ENCODE peak calls at places on chromosomes 4 and X, in eight cellular contexts. M, Z, O, P, A, F, G and N are unnamed samples. For H3K4me1 and H3K9me3, the result is how much of the 10 kb centered on the place peaks cover.

GRCh38 chr4:147768113-147768512 is 36.2 kb downstream of the ARHGAP10 start:
- DNase-seq in M (no peak), Z (peak), O (no peak), P (no peak), A (no peak), F (no peak), G (no peak), N (no peak)

GRCh38 chr4:23674694-23675093 is 215.2 kb downstream of the PPARGC1A start:
- DNase-seq in M (no peak), Z (no peak), O (no peak), P (no peak), A (no peak), F (no peak), G (no peak), N (no peak)

GRCh38 chr4:34723606-34724005 is 1520.7 kb downstream of the ARAP2 start:
- DNase-seq in M (no peak), Z (no peak), O (no peak), P (no peak), A (no peak), F (no peak), G (no peak), N (no peak)

GRCh38 chr4:22515888-22516541 is at the start of gene ADGRA3:
- DNase-seq in M (peak), Z (peak), O (peak), P (peak), A (peak), F (no peak), G (peak), N (peak)

GRCh38 chrX:129522184-129523059 is 868 bp downstream of the SMARCA1 start:
- DNase-seq in M (no peak), Z (peak), O (peak), P (peak), A (peak), F (no peak), G (peak), N (peak)

GRCh38 chr4:178028481-178028880 is 586.2 kb upstream of the AGA start:
- DNase-seq in M (no peak), Z (no peak), O (no peak), P (no peak), A (no peak), F (no peak), G (no peak), N (no peak)

GRCh38 chr4:187493661-187494060 is 501.9 kb upstream of the ZFP42 start:
- DNase-seq in M (no peak), Z (no peak), O (no peak), P (no peak), A (no peak), F (no peak), G (no peak), N (no peak)

GRCh38 chr4:75423029-75423428 is 91.2 kb downstream of the RCHY1 start:
- DNase-seq in M (no peak), Z (no peak), O (no peak), P (no peak), A (no peak), F (no peak), G (no peak), N (no peak)

GRCh38 chr4:72888331-72888730 is 181.2 kb downstream of the COX18 start:
- DNase-seq in M (no peak), Z (no peak), O (no peak), P (no peak), A (no peak), F (no peak), G (no peak), N (no peak)

GRCh38 chrX:71095971-71096701 is 485 bp downstream of the FOXO4 start:
- DNase-seq in M (no peak), Z (peak), O (peak), P (no peak), A (peak), F (no peak), G (no peak), N (no peak)

DNA sequence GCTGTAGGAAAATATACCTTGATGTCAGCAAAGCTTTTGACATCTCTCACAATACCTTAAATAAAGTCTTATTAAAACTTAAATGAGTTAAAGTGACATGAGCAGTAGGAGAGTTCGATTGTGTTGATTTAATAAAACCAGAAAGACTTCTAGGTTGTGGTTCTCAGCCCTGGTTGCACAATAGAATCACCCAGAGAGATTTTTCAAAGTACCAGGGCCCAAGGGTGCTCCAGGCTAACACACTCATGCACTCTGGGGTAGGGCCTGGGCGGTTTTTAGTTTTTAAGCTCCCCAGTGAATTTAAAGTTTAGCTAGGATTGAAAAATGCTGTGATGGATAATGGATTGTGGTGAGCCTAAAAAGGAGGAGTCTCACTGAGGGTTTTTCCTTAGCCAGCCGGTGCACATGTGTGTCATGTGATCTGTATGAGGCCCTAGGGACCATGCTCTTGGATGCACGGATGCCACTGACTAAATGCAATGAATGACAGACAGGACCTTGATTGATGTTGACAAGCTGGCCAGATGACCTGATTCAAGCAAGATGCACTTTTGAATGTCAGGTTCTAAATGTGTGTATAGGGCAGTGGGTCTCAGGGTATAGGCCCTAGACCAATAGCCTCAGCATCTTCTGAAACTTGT is 185.0 kb downstream of the PTTG2 start:
- DNase-seq in M (no peak), Z (no peak), O (no peak), P (no peak), A (no peak), F (no peak), G (no peak), N (no peak)
- H3K4me1 ChIP-seq in M (under half), Z (under half), O (under half), P (under half), A (under half), F (under half), G (under half), N (under half)

GRCh38 chrX:44101300-44101699 is 128.1 kb upstream of the NDP start:
- DNase-seq in M (no peak), Z (no peak), O (no peak), P (no peak), A (no peak), F (no peak), G (no peak), N (no peak)

GRCh38 chrX:44094821-44095530 is 121.8 kb upstream of the NDP start:
- DNase-seq in M (no peak), Z (no peak), O (no peak), P (no peak), A (no peak), F (no peak), G (no peak), N (no peak)

GRCh38 chrX:44092778-44093177 is 119.6 kb upstream of the NDP start:
- DNase-seq in M (no peak), Z (no peak), O (no peak), P (no peak), A (no peak), F (no peak), G (no peak), N (no peak)

GRCh38 chrX:44093431-44093830 is 120.2 kb upstream of the NDP start:
- DNase-seq in M (no peak), Z (no peak), O (no peak), P (no peak), A (no peak), F (no peak), G (no peak), N (no peak)

GRCh38 chrX:44096666-44097065 is 123.5 kb upstream of the NDP start:
- DNase-seq in M (no peak), Z (no peak), O (no peak), P (no peak), A (no peak), F (no peak), G (no peak), N (no peak)
- H3K9me3 ChIP-seq in M (under half), Z (under half), O (under half), P (under half), A (under half), F (under half), G (under half), N (under half)

DNA sequence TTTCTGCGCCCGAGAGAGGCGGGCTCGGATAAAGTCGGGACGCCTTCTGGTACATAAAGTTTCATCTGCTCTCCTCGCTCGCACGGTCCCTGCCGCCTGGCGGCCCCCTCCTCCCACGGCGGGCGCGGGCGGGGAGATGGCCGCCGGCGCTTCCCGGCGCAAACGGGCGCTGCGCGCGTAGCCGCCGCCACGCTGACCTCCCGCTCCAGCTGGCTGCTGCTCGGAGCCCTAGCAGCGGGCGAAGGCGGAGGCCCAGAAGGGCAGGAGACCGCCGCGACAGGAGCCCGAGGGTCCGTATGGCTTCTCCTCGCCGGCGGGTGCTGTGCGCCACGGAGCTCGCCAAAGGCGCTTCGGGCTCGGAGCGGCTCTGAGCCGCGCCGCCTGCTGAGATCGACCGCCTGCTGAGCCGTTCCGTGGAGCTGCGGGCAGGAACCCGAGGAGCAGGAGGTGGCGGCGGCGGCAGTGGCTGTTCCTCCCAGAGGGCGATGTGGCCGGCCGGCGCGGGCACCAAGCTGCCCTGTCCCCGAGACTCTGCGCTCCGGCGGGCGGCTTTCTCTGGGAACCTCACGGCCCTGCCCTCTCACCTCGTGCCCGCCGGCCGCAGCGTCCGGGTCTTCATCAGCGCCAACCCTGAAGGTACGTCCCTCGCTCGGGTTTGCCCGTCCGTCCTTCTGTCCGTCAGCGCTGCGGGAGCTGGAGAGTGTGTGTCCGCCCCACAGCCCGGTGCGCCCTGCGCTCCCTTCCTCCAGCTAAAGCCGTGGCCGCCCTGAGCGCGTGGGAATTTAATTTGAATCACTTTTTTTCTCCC is at the start of gene NWD2:
- DNase-seq in M (peak), Z (no peak), O (no peak), P (peak), A (peak), F (no peak), G (no peak), N (no peak)
- H3K27ac ChIP-seq in M (no peak), Z (no peak), O (no peak), P (no peak), A (no peak), F (no peak), G (no peak), N (no peak)

GRCh38 chrX:20435913-20436312 is 169.2 kb upstream of the RPS6KA3 start:
- DNase-seq in M (no peak), Z (no peak), O (no peak), P (no peak), A (no peak), F (no peak), G (no peak), N (no peak)
- H3K4me1 ChIP-seq in M (under half), Z (under half), O (under half), P (under half), A (under half), F (under half), G (under half), N (under half)

GRCh38 chr4:149322203-149322602 is 493.4 kb downstream of the IQCM start:
- DNase-seq in M (no peak), Z (no peak), O (no peak), P (no peak), A (no peak), F (no peak), G (no peak), N (no peak)
- H3K9me3 ChIP-seq in M (under half), Z (under half), O (under half), P (under half), A (under half), F (under half), G (under half), N (under half)

DNA sequence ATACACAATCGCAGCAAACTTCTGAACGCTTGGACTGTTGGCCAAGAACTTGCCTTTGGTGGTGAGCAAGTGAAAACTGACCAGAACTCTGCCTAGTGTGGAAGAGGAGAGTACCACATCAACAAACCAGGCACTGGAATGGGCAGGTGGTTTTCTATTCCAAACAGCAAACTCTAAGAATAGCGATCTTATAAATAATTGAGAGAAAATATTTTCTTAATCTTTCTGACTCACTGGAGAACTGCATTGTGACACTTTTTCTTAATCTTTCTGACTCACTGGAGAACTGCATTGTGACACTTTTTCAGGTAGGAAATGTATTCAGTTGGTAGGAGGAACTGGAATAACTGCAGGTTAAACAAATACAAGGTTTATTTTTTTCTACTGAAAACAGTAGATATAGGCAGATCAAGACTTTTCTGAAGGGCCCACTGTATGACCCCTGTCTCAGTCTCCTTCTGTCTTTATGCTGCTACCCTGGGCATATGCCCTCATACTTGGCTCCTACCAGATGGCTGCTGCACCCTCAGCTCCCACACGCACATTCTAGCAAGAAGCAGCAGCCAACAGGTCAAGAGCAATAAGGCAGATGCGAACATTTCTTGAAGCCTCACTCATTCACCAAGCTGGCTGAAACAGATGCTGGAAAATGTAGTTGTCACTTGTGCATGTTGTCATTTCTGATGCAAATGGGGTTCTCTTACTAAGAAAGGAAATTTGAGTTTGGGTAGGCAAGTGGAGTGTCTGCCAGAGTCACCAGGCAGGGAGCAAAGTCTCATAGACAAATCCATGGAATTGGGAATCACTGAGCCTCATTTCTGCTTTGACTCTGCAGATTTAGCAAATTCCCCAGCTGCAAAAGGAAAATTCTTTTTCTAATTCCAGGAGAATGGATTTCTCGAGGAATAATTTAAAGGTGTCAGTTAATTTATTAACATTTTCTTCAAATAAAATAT is 57.3 kb upstream of the SORBS2 start:
- DNase-seq in M (no peak), Z (no peak), O (no peak), P (no peak), A (no peak), F (peak), G (no peak), N (no peak)
- H3K27ac ChIP-seq in M (no peak), Z (no peak), O (no peak), P (no peak), A (peak), F (no peak), G (no peak), N (no peak)

GRCh38 chr4:128855656-128856055 is 46.2 kb downstream of the JADE1 start:
- DNase-seq in M (no peak), Z (no peak), O (no peak), P (no peak), A (no peak), F (no peak), G (no peak), N (no peak)

GRCh38 chr4:128859887-128860774 is 50.6 kb downstream of the JADE1 start:
- DNase-seq in M (no peak), Z (no peak), O (no peak), P (no peak), A (no peak), F (no peak), G (no peak), N (no peak)

GRCh38 chr4:128856246-128856645 is 46.7 kb downstream of the JADE1 start:
- DNase-seq in M (no peak), Z (no peak), O (no peak), P (no peak), A (no peak), F (no peak), G (no peak), N (no peak)

GRCh38 chr4:128861856-128862518 is 52.5 kb downstream of the JADE1 start:
- DNase-seq in M (no peak), Z (no peak), O (no peak), P (peak), A (no peak), F (no peak), G (no peak), N (no peak)

GRCh38 chr4:128858875-128859696 is 49.6 kb downstream of the JADE1 start:
- DNase-seq in M (no peak), Z (no peak), O (no peak), P (no peak), A (no peak), F (no peak), G (no peak), N (no peak)
- H3K4me1 ChIP-seq in M (under half), Z (under half), O (under half), P (under half), A (under half), F (under half), G (under half), N (under half)